ENCODE peak calls at places on chromosomes 2 and 18, in ten cellular contexts. One of them, this sample, is unnamed.

GRCh38 chr2:20647764-20648164 is 3.1 kb downstream of the HS1BP3 start:
- DNase-seq in hepatocyte: no peak
- DNase-seq in GM06990: no peak
- DNase-seq in epithelial cell of proximal tubule: no peak
- DNase-seq in fibroblast of the aortic adventitia: no peak
- DNase-seq in colonic mucosa: no peak
- DNase-seq in psoas muscle: peak
- DNase-seq in Panc1: no peak
- DNase-seq in SJSA1: no peak
- DNase-seq in cardiac muscle cell: no peak
- DNase-seq in this sample: no peak

GRCh38 chr2:164737612-164738081 is 104.0 kb downstream of the COBLL1 start:
- DNase-seq in hepatocyte: peak
- DNase-seq in GM06990: peak
- DNase-seq in epithelial cell of proximal tubule: peak
- DNase-seq in fibroblast of the aortic adventitia: peak
- DNase-seq in colonic mucosa: peak
- DNase-seq in psoas muscle: peak
- DNase-seq in Panc1: no peak
- DNase-seq in SJSA1: peak
- DNase-seq in cardiac muscle cell: peak
- DNase-seq in this sample: no peak

GRCh38 chr2:196186266-196186980 is 15.0 kb upstream of the STK17B start:
- DNase-seq in hepatocyte: no peak
- DNase-seq in GM06990: no peak
- DNase-seq in epithelial cell of proximal tubule: no peak
- DNase-seq in fibroblast of the aortic adventitia: no peak
- DNase-seq in colonic mucosa: no peak
- DNase-seq in psoas muscle: no peak
- DNase-seq in Panc1: no peak
- DNase-seq in SJSA1: no peak
- DNase-seq in cardiac muscle cell: no peak
- DNase-seq in this sample: no peak

GRCh38 chr2:23387221-23387550 is 2.2 kb downstream of the KLHL29 start:
- DNase-seq in hepatocyte: no peak
- DNase-seq in GM06990: no peak
- DNase-seq in epithelial cell of proximal tubule: no peak
- DNase-seq in fibroblast of the aortic adventitia: peak
- DNase-seq in colonic mucosa: no peak
- DNase-seq in psoas muscle: no peak
- DNase-seq in Panc1: no peak
- DNase-seq in SJSA1: no peak
- DNase-seq in cardiac muscle cell: no peak
- DNase-seq in this sample: no peak

GRCh38 chr18:49733896-49734585 is 79.3 kb downstream of the ACAA2 start:
- DNase-seq in hepatocyte: no peak
- DNase-seq in GM06990: no peak
- DNase-seq in epithelial cell of proximal tubule: no peak
- DNase-seq in fibroblast of the aortic adventitia: no peak
- DNase-seq in colonic mucosa: no peak
- DNase-seq in psoas muscle: no peak
- DNase-seq in Panc1: no peak
- DNase-seq in SJSA1: no peak
- DNase-seq in cardiac muscle cell: no peak
- DNase-seq in this sample: no peak

GRCh38 chr2:181176540-181176939 is 196.1 kb downstream of the UBE2E3 start:
- DNase-seq in hepatocyte: no peak
- DNase-seq in GM06990: no peak
- DNase-seq in epithelial cell of proximal tubule: no peak
- DNase-seq in fibroblast of the aortic adventitia: no peak
- DNase-seq in colonic mucosa: no peak
- DNase-seq in psoas muscle: no peak
- DNase-seq in Panc1: no peak
- DNase-seq in SJSA1: no peak
- DNase-seq in cardiac muscle cell: no peak
- DNase-seq in this sample: no peak

GRCh38 chr18:27005589-27005988 is 140.1 kb upstream of the AQP4 start:
- DNase-seq in hepatocyte: peak
- DNase-seq in GM06990: no peak
- DNase-seq in epithelial cell of proximal tubule: no peak
- DNase-seq in fibroblast of the aortic adventitia: peak
- DNase-seq in colonic mucosa: no peak
- DNase-seq in psoas muscle: no peak
- DNase-seq in Panc1: no peak
- DNase-seq in SJSA1: no peak
- DNase-seq in cardiac muscle cell: peak
- DNase-seq in this sample: no peak

GRCh38 chr2:96163768-96164429 is 18.7 kb upstream of the DUSP2 start:
- DNase-seq in hepatocyte: no peak
- DNase-seq in GM06990: peak
- DNase-seq in epithelial cell of proximal tubule: no peak
- DNase-seq in fibroblast of the aortic adventitia: no peak
- DNase-seq in colonic mucosa: no peak
- DNase-seq in psoas muscle: no peak
- DNase-seq in Panc1: no peak
- DNase-seq in SJSA1: no peak
- DNase-seq in cardiac muscle cell: no peak
- DNase-seq in this sample: no peak

GRCh38 chr2:105813045-105813315 is 68.3 kb downstream of the NCK2 start:
- DNase-seq in hepatocyte: no peak
- DNase-seq in GM06990: no peak
- DNase-seq in epithelial cell of proximal tubule: no peak
- DNase-seq in fibroblast of the aortic adventitia: no peak
- DNase-seq in colonic mucosa: no peak
- DNase-seq in psoas muscle: no peak
- DNase-seq in Panc1: no peak
- DNase-seq in SJSA1: no peak
- DNase-seq in cardiac muscle cell: no peak
- DNase-seq in this sample: no peak

GRCh38 chr2:105814291-105814940 is 69.7 kb downstream of the NCK2 start:
- DNase-seq in hepatocyte: no peak
- DNase-seq in GM06990: no peak
- DNase-seq in epithelial cell of proximal tubule: no peak
- DNase-seq in fibroblast of the aortic adventitia: peak
- DNase-seq in colonic mucosa: no peak
- DNase-seq in psoas muscle: no peak
- DNase-seq in Panc1: no peak
- DNase-seq in SJSA1: no peak
- DNase-seq in cardiac muscle cell: no peak
- DNase-seq in this sample: no peak

GRCh38 chr2:105813405-105813804 is 68.7 kb downstream of the NCK2 start:
- DNase-seq in hepatocyte: no peak
- DNase-seq in GM06990: no peak
- DNase-seq in epithelial cell of proximal tubule: no peak
- DNase-seq in fibroblast of the aortic adventitia: no peak
- DNase-seq in colonic mucosa: no peak
- DNase-seq in psoas muscle: no peak
- DNase-seq in Panc1: no peak
- DNase-seq in SJSA1: no peak
- DNase-seq in cardiac muscle cell: no peak
- DNase-seq in this sample: no peak

GRCh38 chr2:105809723-105810122 is 65.0 kb downstream of the NCK2 start:
- DNase-seq in hepatocyte: no peak
- DNase-seq in GM06990: no peak
- DNase-seq in epithelial cell of proximal tubule: no peak
- DNase-seq in fibroblast of the aortic adventitia: no peak
- DNase-seq in colonic mucosa: no peak
- DNase-seq in psoas muscle: no peak
- DNase-seq in Panc1: no peak
- DNase-seq in SJSA1: no peak
- DNase-seq in cardiac muscle cell: no peak
- DNase-seq in this sample: no peak

DNA sequence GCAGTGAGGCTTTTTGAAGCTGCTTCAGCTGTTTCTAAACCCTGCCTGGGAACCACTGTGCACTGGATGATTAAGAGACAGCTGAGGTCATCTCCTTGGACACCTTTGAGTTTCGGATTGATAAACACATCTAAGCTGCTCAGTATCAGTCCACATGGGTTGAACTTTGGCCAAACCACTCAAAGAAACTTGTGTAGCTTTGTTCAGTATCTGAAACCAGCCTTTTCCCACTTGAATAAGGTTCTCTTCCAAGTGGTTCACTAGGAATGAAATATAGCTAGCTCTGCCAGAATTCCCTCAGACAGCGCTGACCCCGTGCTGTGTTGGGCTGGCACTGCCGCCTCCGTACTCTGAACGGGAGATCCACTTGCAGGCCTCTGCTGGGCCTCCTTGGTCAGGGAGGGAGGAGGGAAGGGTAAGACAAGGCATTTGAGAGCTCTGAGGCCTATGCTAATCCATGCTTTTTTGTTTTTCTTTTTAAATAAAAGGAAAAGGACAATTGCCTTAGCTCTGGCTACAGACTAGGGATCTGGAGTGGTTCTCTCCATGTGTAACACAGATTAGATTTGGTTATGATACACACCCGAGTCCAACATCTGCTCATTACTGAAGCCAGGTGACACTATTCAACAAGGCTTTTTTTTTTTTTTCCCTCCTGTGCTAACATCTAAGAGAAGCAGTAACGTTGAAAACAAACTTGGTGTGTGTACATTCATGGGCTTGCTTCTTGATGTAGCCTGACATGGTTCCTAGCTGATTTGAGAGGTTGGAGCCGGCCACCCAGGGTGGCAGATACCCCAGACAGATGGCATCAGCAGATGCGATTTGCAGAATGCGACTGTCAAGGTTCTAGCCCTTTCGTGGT is 67.7 kb downstream of the NCK2 start:
- DNase-seq in hepatocyte: peak
- DNase-seq in GM06990: peak
- DNase-seq in epithelial cell of proximal tubule: peak
- DNase-seq in fibroblast of the aortic adventitia: peak
- DNase-seq in colonic mucosa: no peak
- DNase-seq in psoas muscle: peak
- DNase-seq in Panc1: no peak
- DNase-seq in SJSA1: no peak
- DNase-seq in cardiac muscle cell: peak
- DNase-seq in this sample: peak
- H3K4me3 ChIP-seq in hepatocyte: no peak
- H3K4me3 ChIP-seq in GM06990: no peak
- H3K4me3 ChIP-seq in epithelial cell of proximal tubule: no peak
- H3K4me3 ChIP-seq in fibroblast of the aortic adventitia: no peak
- H3K4me3 ChIP-seq in colonic mucosa: no peak
- H3K4me3 ChIP-seq in psoas muscle: peak
- H3K4me3 ChIP-seq in Panc1: no peak
- H3K4me3 ChIP-seq in SJSA1: no peak
- H3K4me3 ChIP-seq in cardiac muscle cell: no peak
- H3K4me3 ChIP-seq in this sample: no peak

GRCh38 chr2:70123051-70123828 is 36.0 kb downstream of the PCBP1 start:
- DNase-seq in hepatocyte: peak
- DNase-seq in GM06990: no peak
- DNase-seq in epithelial cell of proximal tubule: no peak
- DNase-seq in fibroblast of the aortic adventitia: peak
- DNase-seq in colonic mucosa: peak
- DNase-seq in psoas muscle: peak
- DNase-seq in Panc1: no peak
- DNase-seq in SJSA1: no peak
- DNase-seq in cardiac muscle cell: peak
- DNase-seq in this sample: peak

GRCh38 chr2:70122470-70122869 is 35.2 kb downstream of the PCBP1 start:
- DNase-seq in hepatocyte: no peak
- DNase-seq in GM06990: no peak
- DNase-seq in epithelial cell of proximal tubule: no peak
- DNase-seq in fibroblast of the aortic adventitia: no peak
- DNase-seq in colonic mucosa: no peak
- DNase-seq in psoas muscle: no peak
- DNase-seq in Panc1: no peak
- DNase-seq in SJSA1: no peak
- DNase-seq in cardiac muscle cell: no peak
- DNase-seq in this sample: no peak

GRCh38 chr2:70124983-70125480 is 37.8 kb downstream of the PCBP1 start:
- DNase-seq in hepatocyte: peak
- DNase-seq in GM06990: peak
- DNase-seq in epithelial cell of proximal tubule: no peak
- DNase-seq in fibroblast of the aortic adventitia: peak
- DNase-seq in colonic mucosa: peak
- DNase-seq in psoas muscle: peak
- DNase-seq in Panc1: no peak
- DNase-seq in SJSA1: peak
- DNase-seq in cardiac muscle cell: peak
- DNase-seq in this sample: peak

GRCh38 chr2:70125498-70125898 is 38.2 kb downstream of the PCBP1 start:
- DNase-seq in hepatocyte: no peak
- DNase-seq in GM06990: no peak
- DNase-seq in epithelial cell of proximal tubule: no peak
- DNase-seq in fibroblast of the aortic adventitia: no peak
- DNase-seq in colonic mucosa: no peak
- DNase-seq in psoas muscle: no peak
- DNase-seq in Panc1: no peak
- DNase-seq in SJSA1: no peak
- DNase-seq in cardiac muscle cell: no peak
- DNase-seq in this sample: no peak

DNA sequence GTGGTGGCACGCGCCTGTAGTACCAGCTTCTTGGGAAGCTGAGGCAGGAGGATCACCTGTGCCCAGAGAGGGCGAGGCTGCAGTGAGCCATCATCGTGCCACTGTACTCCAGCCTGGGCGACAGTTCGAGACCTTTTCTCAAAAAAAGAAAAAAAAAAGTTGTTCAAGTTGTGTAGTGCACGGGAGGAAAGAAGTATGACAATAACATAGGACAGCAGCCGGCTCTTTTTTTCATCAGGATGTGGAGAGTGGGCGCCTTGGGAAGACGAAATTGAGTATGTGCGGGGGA is 36.5 kb downstream of the PCBP1 start:
- DNase-seq in hepatocyte: no peak
- DNase-seq in GM06990: no peak
- DNase-seq in epithelial cell of proximal tubule: no peak
- DNase-seq in fibroblast of the aortic adventitia: no peak
- DNase-seq in colonic mucosa: no peak
- DNase-seq in psoas muscle: no peak
- DNase-seq in Panc1: no peak
- DNase-seq in SJSA1: no peak
- DNase-seq in cardiac muscle cell: no peak
- DNase-seq in this sample: no peak
- H3K4me3 ChIP-seq in hepatocyte: no peak
- H3K4me3 ChIP-seq in GM06990: peak
- H3K4me3 ChIP-seq in epithelial cell of proximal tubule: peak
- H3K4me3 ChIP-seq in fibroblast of the aortic adventitia: peak
- H3K4me3 ChIP-seq in colonic mucosa: peak
- H3K4me3 ChIP-seq in psoas muscle: peak
- H3K4me3 ChIP-seq in Panc1: peak
- H3K4me3 ChIP-seq in SJSA1: peak
- H3K4me3 ChIP-seq in cardiac muscle cell: peak
- H3K4me3 ChIP-seq in this sample: peak

DNA sequence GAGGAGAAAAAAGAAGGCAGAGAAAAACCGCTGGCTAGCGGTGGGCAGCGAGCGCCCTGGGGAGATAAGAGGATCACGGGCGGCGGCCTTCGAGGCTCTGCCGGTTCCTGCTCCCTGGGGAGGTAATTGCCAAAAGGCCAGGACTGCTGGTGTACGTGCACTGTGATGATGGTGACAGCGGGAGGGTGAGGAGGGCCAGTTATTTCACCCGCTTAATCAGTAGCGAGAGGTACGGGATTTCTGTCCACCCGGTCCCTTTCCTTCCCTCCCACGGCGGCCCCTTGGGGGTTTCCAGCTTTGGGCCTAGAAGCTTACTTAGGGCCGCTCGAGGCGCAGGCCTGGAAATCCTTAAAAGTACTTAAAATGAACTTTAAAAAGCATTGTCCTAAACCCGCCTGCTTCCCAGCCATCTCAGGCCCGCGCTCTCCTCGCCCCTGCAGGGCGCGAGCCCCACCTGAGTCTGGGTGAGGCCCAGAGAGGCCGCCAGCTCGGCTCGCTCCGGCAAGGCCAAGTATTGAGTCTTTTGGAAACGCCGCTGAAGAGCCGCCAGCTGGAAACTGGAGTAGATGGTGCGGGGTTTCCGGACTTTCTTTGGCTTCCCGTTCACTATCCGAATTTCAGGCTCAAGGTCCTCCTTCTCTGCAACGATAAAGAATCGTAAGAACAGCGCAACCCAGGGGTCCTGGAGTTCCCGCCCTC is 1.5 kb downstream of the DLX2 start:
- DNase-seq in hepatocyte: no peak
- DNase-seq in GM06990: no peak
- DNase-seq in epithelial cell of proximal tubule: no peak
- DNase-seq in fibroblast of the aortic adventitia: peak
- DNase-seq in colonic mucosa: no peak
- DNase-seq in psoas muscle: no peak
- DNase-seq in Panc1: no peak
- DNase-seq in SJSA1: no peak
- DNase-seq in cardiac muscle cell: no peak
- DNase-seq in this sample: no peak
- H3K4me3 ChIP-seq in hepatocyte: no peak
- H3K4me3 ChIP-seq in GM06990: peak
- H3K4me3 ChIP-seq in epithelial cell of proximal tubule: no peak
- H3K4me3 ChIP-seq in fibroblast of the aortic adventitia: peak
- H3K4me3 ChIP-seq in colonic mucosa: no peak
- H3K4me3 ChIP-seq in psoas muscle: peak
- H3K4me3 ChIP-seq in Panc1: peak
- H3K4me3 ChIP-seq in SJSA1: peak
- H3K4me3 ChIP-seq in cardiac muscle cell: peak
- H3K4me3 ChIP-seq in this sample: peak

GRCh38 chr2:200703132-200703925 is 108.4 kb upstream of the BZW1 start:
- DNase-seq in hepatocyte: peak
- DNase-seq in GM06990: no peak
- DNase-seq in epithelial cell of proximal tubule: peak
- DNase-seq in fibroblast of the aortic adventitia: peak
- DNase-seq in colonic mucosa: peak
- DNase-seq in psoas muscle: no peak
- DNase-seq in Panc1: peak
- DNase-seq in SJSA1: peak
- DNase-seq in cardiac muscle cell: peak
- DNase-seq in this sample: no peak

GRCh38 chr2:200702646-200703118 is 109.0 kb upstream of the BZW1 start:
- DNase-seq in hepatocyte: peak
- DNase-seq in GM06990: no peak
- DNase-seq in epithelial cell of proximal tubule: no peak
- DNase-seq in fibroblast of the aortic adventitia: no peak
- DNase-seq in colonic mucosa: no peak
- DNase-seq in psoas muscle: no peak
- DNase-seq in Panc1: no peak
- DNase-seq in SJSA1: no peak
- DNase-seq in cardiac muscle cell: no peak
- DNase-seq in this sample: no peak

GRCh38 chr2:200702044-200702443 is 109.7 kb upstream of the BZW1 start:
- DNase-seq in hepatocyte: no peak
- DNase-seq in GM06990: no peak
- DNase-seq in epithelial cell of proximal tubule: no peak
- DNase-seq in fibroblast of the aortic adventitia: no peak
- DNase-seq in colonic mucosa: no peak
- DNase-seq in psoas muscle: no peak
- DNase-seq in Panc1: no peak
- DNase-seq in SJSA1: no peak
- DNase-seq in cardiac muscle cell: no peak
- DNase-seq in this sample: no peak

GRCh38 chr2:200703926-200704637 is 107.6 kb upstream of the BZW1 start:
- DNase-seq in hepatocyte: no peak
- DNase-seq in GM06990: no peak
- DNase-seq in epithelial cell of proximal tubule: no peak
- DNase-seq in fibroblast of the aortic adventitia: no peak
- DNase-seq in colonic mucosa: no peak
- DNase-seq in psoas muscle: no peak
- DNase-seq in Panc1: no peak
- DNase-seq in SJSA1: no peak
- DNase-seq in cardiac muscle cell: no peak
- DNase-seq in this sample: no peak

GRCh38 chr2:200705305-200705985 is 106.3 kb upstream of the BZW1 start:
- DNase-seq in hepatocyte: no peak
- DNase-seq in GM06990: no peak
- DNase-seq in epithelial cell of proximal tubule: no peak
- DNase-seq in fibroblast of the aortic adventitia: peak
- DNase-seq in colonic mucosa: no peak
- DNase-seq in psoas muscle: no peak
- DNase-seq in Panc1: no peak
- DNase-seq in SJSA1: no peak
- DNase-seq in cardiac muscle cell: no peak
- DNase-seq in this sample: peak
- H3K4me3 ChIP-seq in hepatocyte: no peak
- H3K4me3 ChIP-seq in GM06990: no peak
- H3K4me3 ChIP-seq in epithelial cell of proximal tubule: no peak
- H3K4me3 ChIP-seq in fibroblast of the aortic adventitia: no peak
- H3K4me3 ChIP-seq in colonic mucosa: no peak
- H3K4me3 ChIP-seq in psoas muscle: no peak
- H3K4me3 ChIP-seq in Panc1: no peak
- H3K4me3 ChIP-seq in SJSA1: no peak
- H3K4me3 ChIP-seq in cardiac muscle cell: no peak
- H3K4me3 ChIP-seq in this sample: no peak